ENCODE peak calls at places on chromosomes 16 and 17, in seven cellular contexts. One of them, this sample, is unnamed.

GRCh38 chr17:79427621-79428539 is 183.0 kb downstream of the RBFOX3 start:
- DNase-seq in H7: no peak
- DNase-seq in foreskin fibroblast: no peak
- DNase-seq in kidney: no peak
- DNase-seq in fibroblast of mammary gland: no peak
- DNase-seq in endodermal cell: peak; percentile 43
- DNase-seq in CD4-positive, CD25-positive, alpha-beta regulatory T cell: no peak
- DNase-seq in this sample: no peak

GRCh38 chr16:23998771-23999170 is 163.0 kb downstream of the PRKCB start:
- DNase-seq in kidney: no peak
- DNase-seq in H7: no peak
- DNase-seq in CD4-positive, CD25-positive, alpha-beta regulatory T cell: no peak
- DNase-seq in foreskin fibroblast: no peak
- DNase-seq in endodermal cell: no peak
- DNase-seq in fibroblast of mammary gland: no peak
- DNase-seq in this sample: no peak

GRCh38 chr17:78307887-78308633 is 51.8 kb downstream of the SOCS3 start:
- DNase-seq in endodermal cell: peak; percentile 90
- DNase-seq in foreskin fibroblast: no peak
- DNase-seq in H7: peak; percentile 69
- DNase-seq in kidney: peak; percentile 78
- DNase-seq in fibroblast of mammary gland: no peak
- DNase-seq in CD4-positive, CD25-positive, alpha-beta regulatory T cell: no peak
- DNase-seq in this sample: no peak

GRCh38 chr17:14203392-14203791 is 33.3 kb downstream of the CDRT15 start:
- DNase-seq in kidney: no peak
- DNase-seq in H7: peak; percentile 58
- DNase-seq in fibroblast of mammary gland: no peak
- DNase-seq in CD4-positive, CD25-positive, alpha-beta regulatory T cell: peak; percentile 84
- DNase-seq in foreskin fibroblast: peak; percentile 35
- DNase-seq in endodermal cell: no peak
- DNase-seq in this sample: no peak

GRCh38 chr16:87828071-87828971 is 41.0 kb downstream of the SLC7A5 start:
- DNase-seq in endodermal cell: no peak
- DNase-seq in fibroblast of mammary gland: no peak
- DNase-seq in CD4-positive, CD25-positive, alpha-beta regulatory T cell: no peak
- DNase-seq in H7: no peak
- DNase-seq in foreskin fibroblast: peak; percentile 22
- DNase-seq in kidney: no peak
- DNase-seq in this sample: no peak

GRCh38 chr16:83338941-83339340 is 468.8 kb upstream of the HSBP1 start:
- DNase-seq in H7: no peak
- DNase-seq in kidney: no peak
- DNase-seq in foreskin fibroblast: peak; percentile 8
- DNase-seq in CD4-positive, CD25-positive, alpha-beta regulatory T cell: no peak
- DNase-seq in endodermal cell: no peak
- DNase-seq in fibroblast of mammary gland: peak; percentile 19
- DNase-seq in this sample: no peak

GRCh38 chr16:48123104-48123788 is 32.5 kb downstream of the ABCC12 start:
- DNase-seq in foreskin fibroblast: peak; percentile 99
- DNase-seq in CD4-positive, CD25-positive, alpha-beta regulatory T cell: no peak
- DNase-seq in kidney: no peak
- DNase-seq in H7: no peak
- DNase-seq in endodermal cell: no peak
- DNase-seq in fibroblast of mammary gland: peak; percentile 100
- DNase-seq in this sample: peak; percentile 99

GRCh38 chr16:86590501-86591144 is 12.3 kb downstream of the FOXL1 start:
- DNase-seq in H7: no peak
- DNase-seq in endodermal cell: no peak
- DNase-seq in CD4-positive, CD25-positive, alpha-beta regulatory T cell: no peak
- DNase-seq in fibroblast of mammary gland: peak; percentile 91
- DNase-seq in foreskin fibroblast: peak; percentile 87
- DNase-seq in kidney: no peak
- DNase-seq in this sample: peak; percentile 77

GRCh38 chr17:82384730-82385429 is 13.3 kb downstream of the UTS2R start:
- DNase-seq in fibroblast of mammary gland: peak; percentile 75
- DNase-seq in CD4-positive, CD25-positive, alpha-beta regulatory T cell: no peak
- DNase-seq in foreskin fibroblast: peak; percentile 79
- DNase-seq in kidney: peak; percentile 90
- DNase-seq in H7: peak; percentile 89
- DNase-seq in endodermal cell: peak; percentile 78
- DNase-seq in this sample: no peak

GRCh38 chr16:59634951-59635350 is 900.8 kb upstream of the GOT2 start:
- DNase-seq in foreskin fibroblast: peak; percentile 67
- DNase-seq in CD4-positive, CD25-positive, alpha-beta regulatory T cell: no peak
- DNase-seq in endodermal cell: no peak
- DNase-seq in kidney: no peak
- DNase-seq in fibroblast of mammary gland: peak; percentile 38
- DNase-seq in H7: no peak
- DNase-seq in this sample: peak; percentile 42

GRCh38 chr16:30185683-30186421 is 2.5 kb downstream of the CORO1A start:
- DNase-seq in fibroblast of mammary gland: no peak
- DNase-seq in H7: peak; percentile 30
- DNase-seq in endodermal cell: peak; percentile 43
- DNase-seq in kidney: peak; percentile 88
- DNase-seq in CD4-positive, CD25-positive, alpha-beta regulatory T cell: peak; percentile 98
- DNase-seq in foreskin fibroblast: no peak
- DNase-seq in this sample: no peak

GRCh38 chr17:9700754-9701476 is 55.6 kb downstream of the USP43 start:
- DNase-seq in CD4-positive, CD25-positive, alpha-beta regulatory T cell: no peak
- DNase-seq in foreskin fibroblast: no peak
- DNase-seq in fibroblast of mammary gland: no peak
- DNase-seq in endodermal cell: peak; percentile 39
- DNase-seq in H7: no peak
- DNase-seq in kidney: no peak
- DNase-seq in this sample: no peak

GRCh38 chr16:77191259-77191969 is 424 bp downstream of the MON1B start:
- DNase-seq in kidney: peak; percentile 84
- DNase-seq in endodermal cell: no peak
- DNase-seq in H7: no peak
- DNase-seq in fibroblast of mammary gland: peak; percentile 17
- DNase-seq in CD4-positive, CD25-positive, alpha-beta regulatory T cell: peak; percentile 66
- DNase-seq in foreskin fibroblast: peak; percentile 33
- DNase-seq in this sample: no peak

GRCh38 chr16:83983491-83983890 is 15.4 kb downstream of the NECAB2 start:
- DNase-seq in endodermal cell: no peak
- DNase-seq in fibroblast of mammary gland: no peak
- DNase-seq in H7: no peak
- DNase-seq in CD4-positive, CD25-positive, alpha-beta regulatory T cell: no peak
- DNase-seq in foreskin fibroblast: no peak
- DNase-seq in kidney: no peak
- DNase-seq in this sample: no peak

GRCh38 chr16:89314357-89314756 is 96.9 kb downstream of the ZNF778 start:
- DNase-seq in CD4-positive, CD25-positive, alpha-beta regulatory T cell: peak; percentile 89
- DNase-seq in fibroblast of mammary gland: no peak
- DNase-seq in H7: no peak
- DNase-seq in foreskin fibroblast: no peak
- DNase-seq in kidney: peak; percentile 50
- DNase-seq in endodermal cell: no peak
- DNase-seq in this sample: no peak

GRCh38 chr16:2532494-2533141 is 1.4 kb upstream of the CEMP1 start:
- DNase-seq in H7: peak; percentile 91
- DNase-seq in foreskin fibroblast: peak; percentile 62
- DNase-seq in CD4-positive, CD25-positive, alpha-beta regulatory T cell: peak; percentile 80
- DNase-seq in fibroblast of mammary gland: peak; percentile 56
- DNase-seq in endodermal cell: peak; percentile 89
- DNase-seq in kidney: peak; percentile 93
- DNase-seq in this sample: no peak

GRCh38 chr17:27954521-27955495 is 61.6 kb upstream of the LYRM9 start:
- DNase-seq in kidney: no peak
- DNase-seq in fibroblast of mammary gland: no peak
- DNase-seq in CD4-positive, CD25-positive, alpha-beta regulatory T cell: no peak
- DNase-seq in endodermal cell: peak; percentile 64
- DNase-seq in foreskin fibroblast: no peak
- DNase-seq in H7: no peak
- DNase-seq in this sample: no peak

GRCh38 chr16:24986512-24987303 is 28.5 kb downstream of the ARHGAP17 start:
- DNase-seq in endodermal cell: no peak
- DNase-seq in fibroblast of mammary gland: peak; percentile 85
- DNase-seq in CD4-positive, CD25-positive, alpha-beta regulatory T cell: peak; percentile 59
- DNase-seq in foreskin fibroblast: peak; percentile 77
- DNase-seq in kidney: no peak
- DNase-seq in H7: no peak
- DNase-seq in this sample: peak; percentile 65

GRCh38 chr17:10091051-10091450 is 107.4 kb downstream of the GAS7 start:
- DNase-seq in fibroblast of mammary gland: no peak
- DNase-seq in foreskin fibroblast: no peak
- DNase-seq in endodermal cell: no peak
- DNase-seq in H7: no peak
- DNase-seq in CD4-positive, CD25-positive, alpha-beta regulatory T cell: no peak
- DNase-seq in kidney: no peak
- DNase-seq in this sample: no peak

GRCh38 chr17:71494456-71494855 is 626.4 kb upstream of the SOX9 start:
- DNase-seq in CD4-positive, CD25-positive, alpha-beta regulatory T cell: no peak
- DNase-seq in fibroblast of mammary gland: no peak
- DNase-seq in foreskin fibroblast: peak; percentile 19
- DNase-seq in kidney: no peak
- DNase-seq in endodermal cell: no peak
- DNase-seq in H7: no peak
- DNase-seq in this sample: no peak

GRCh38 chr16:63613701-63614100 is 1508.2 kb downstream of the CDH11 start:
- DNase-seq in foreskin fibroblast: no peak
- DNase-seq in CD4-positive, CD25-positive, alpha-beta regulatory T cell: no peak
- DNase-seq in fibroblast of mammary gland: no peak
- DNase-seq in kidney: no peak
- DNase-seq in H7: no peak
- DNase-seq in endodermal cell: no peak
- DNase-seq in this sample: no peak

GRCh38 chr16:1154887-1155331 is 2.0 kb downstream of the CACNA1H start:
- DNase-seq in H7: peak; percentile 74
- DNase-seq in foreskin fibroblast: no peak
- DNase-seq in kidney: no peak
- DNase-seq in fibroblast of mammary gland: no peak
- DNase-seq in endodermal cell: no peak
- DNase-seq in CD4-positive, CD25-positive, alpha-beta regulatory T cell: no peak
- DNase-seq in this sample: no peak
- H3K4me3 ChIP-seq in H7: no peak overlapping the region
- H3K4me3 ChIP-seq in foreskin fibroblast: no peak overlapping the region
- H3K4me3 ChIP-seq in kidney: no peak overlapping the region
- H3K4me3 ChIP-seq in fibroblast of mammary gland: no peak overlapping the region
- H3K4me3 ChIP-seq in endodermal cell: peak overlapping the region; percentile 73
- H3K4me3 ChIP-seq in CD4-positive, CD25-positive, alpha-beta regulatory T cell: no peak overlapping the region
- H3K4me3 ChIP-seq in this sample: peak overlapping the region; percentile 43

GRCh38 chr16:19382887-19383816 is 34.5 kb upstream of the TMC5 start:
- DNase-seq in H7: peak; percentile 20
- DNase-seq in endodermal cell: no peak
- DNase-seq in fibroblast of mammary gland: no peak
- DNase-seq in kidney: no peak
- DNase-seq in foreskin fibroblast: no peak
- DNase-seq in CD4-positive, CD25-positive, alpha-beta regulatory T cell: no peak
- DNase-seq in this sample: no peak
- H3K4me3 ChIP-seq in H7: no peak overlapping the region
- H3K4me3 ChIP-seq in endodermal cell: no peak overlapping the region
- H3K4me3 ChIP-seq in fibroblast of mammary gland: no peak overlapping the region
- H3K4me3 ChIP-seq in kidney: no peak overlapping the region
- H3K4me3 ChIP-seq in foreskin fibroblast: no peak overlapping the region
- H3K4me3 ChIP-seq in CD4-positive, CD25-positive, alpha-beta regulatory T cell: no peak overlapping the region
- H3K4me3 ChIP-seq in this sample: no peak overlapping the region

GRCh38 chr17:63830278-63830677 is 2.8 kb upstream of the FTSJ3 start:
- DNase-seq in endodermal cell: no peak
- DNase-seq in fibroblast of mammary gland: no peak
- DNase-seq in kidney: peak; percentile 48
- DNase-seq in CD4-positive, CD25-positive, alpha-beta regulatory T cell: no peak
- DNase-seq in H7: no peak
- DNase-seq in foreskin fibroblast: no peak
- DNase-seq in this sample: no peak

GRCh38 chr17:63830904-63831491 is 3.5 kb upstream of the FTSJ3 start:
- DNase-seq in endodermal cell: no peak
- DNase-seq in foreskin fibroblast: no peak
- DNase-seq in kidney: peak; percentile 61
- DNase-seq in H7: peak; percentile 8
- DNase-seq in fibroblast of mammary gland: no peak
- DNase-seq in CD4-positive, CD25-positive, alpha-beta regulatory T cell: no peak
- DNase-seq in this sample: no peak

GRCh38 chr17:63827801-63828221 is 348 bp upstream of the FTSJ3 start:
- DNase-seq in foreskin fibroblast: peak; percentile 24
- DNase-seq in endodermal cell: no peak
- DNase-seq in kidney: peak; percentile 44
- DNase-seq in CD4-positive, CD25-positive, alpha-beta regulatory T cell: no peak
- DNase-seq in fibroblast of mammary gland: no peak
- DNase-seq in H7: no peak
- DNase-seq in this sample: no peak

GRCh38 chr17:63827002-63827800 is at the start of the genes FTSJ3 and PSMC5:
- DNase-seq in endodermal cell: peak; percentile 99
- DNase-seq in kidney: peak; percentile 98
- DNase-seq in fibroblast of mammary gland: peak; percentile 92
- DNase-seq in CD4-positive, CD25-positive, alpha-beta regulatory T cell: peak; percentile 97
- DNase-seq in H7: peak; percentile 95
- DNase-seq in foreskin fibroblast: peak; percentile 97
- DNase-seq in this sample: peak; percentile 81

DNA sequence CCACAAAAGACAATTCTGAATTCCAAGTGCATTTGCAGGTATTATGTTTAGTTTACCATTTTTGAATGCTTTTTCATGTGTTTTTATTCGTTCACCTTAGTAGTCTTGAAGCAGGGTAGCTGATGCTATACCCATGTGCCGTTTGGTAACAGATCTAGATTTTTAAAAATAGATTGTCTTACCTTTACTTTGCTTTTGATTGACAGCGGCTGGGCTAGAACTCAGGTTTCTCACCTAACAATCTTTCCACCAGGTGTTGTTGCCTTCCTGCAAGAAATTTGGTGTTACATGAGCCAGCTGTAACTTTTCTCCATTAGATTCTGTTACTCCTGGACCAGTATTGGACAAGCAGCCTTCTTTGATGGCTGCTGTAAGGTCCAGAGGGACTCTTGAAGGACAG is 1.5 kb upstream of the FTSJ3 start:
- DNase-seq in foreskin fibroblast: no peak
- DNase-seq in CD4-positive, CD25-positive, alpha-beta regulatory T cell: no peak
- DNase-seq in H7: no peak
- DNase-seq in endodermal cell: no peak
- DNase-seq in kidney: no peak
- DNase-seq in fibroblast of mammary gland: no peak
- DNase-seq in this sample: no peak
- H3K4me3 ChIP-seq in foreskin fibroblast: no peak overlapping the region
- H3K4me3 ChIP-seq in CD4-positive, CD25-positive, alpha-beta regulatory T cell: peak overlapping the region; percentile 92
- H3K4me3 ChIP-seq in H7: no peak overlapping the region
- H3K4me3 ChIP-seq in endodermal cell: peak overlapping the region; percentile 90
- H3K4me3 ChIP-seq in kidney: no peak overlapping the region
- H3K4me3 ChIP-seq in fibroblast of mammary gland: no peak overlapping the region
- H3K4me3 ChIP-seq in this sample: no peak overlapping the region

DNA sequence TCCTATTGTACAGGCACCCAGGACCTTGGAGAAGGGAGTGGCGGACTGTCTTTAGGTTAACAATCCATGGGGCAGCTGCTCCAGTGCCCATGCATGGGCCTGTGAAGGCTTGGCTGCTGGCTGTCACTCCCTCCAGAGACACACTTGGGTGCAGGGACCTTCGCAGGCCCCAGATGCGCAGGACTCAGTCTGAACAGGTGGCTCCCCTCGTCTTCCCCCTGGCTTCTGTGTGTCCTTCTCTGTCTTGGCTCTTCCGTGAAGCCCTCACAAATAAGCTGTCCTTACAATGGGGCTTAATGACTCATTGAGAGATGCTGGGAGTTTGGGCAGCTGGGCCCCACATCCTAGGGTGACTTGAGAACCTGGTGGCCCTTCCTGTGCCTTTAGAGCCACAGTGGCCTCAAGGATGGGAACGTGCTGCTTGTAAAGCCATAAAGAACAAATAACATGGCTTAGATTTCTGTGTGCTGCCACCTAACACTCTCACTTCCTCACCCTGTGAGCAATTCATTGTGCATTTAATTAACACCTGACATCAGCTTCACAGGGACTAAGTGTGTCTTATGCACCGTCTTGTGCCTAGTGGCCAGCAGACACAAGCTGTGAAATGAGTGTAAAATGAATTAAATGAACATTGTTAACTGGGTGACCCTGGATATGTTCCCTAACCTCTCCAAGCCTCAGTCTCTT is 340.7 kb downstream of the SNX29 start:
- DNase-seq in foreskin fibroblast: no peak
- DNase-seq in endodermal cell: no peak
- DNase-seq in H7: no peak
- DNase-seq in kidney: no peak
- DNase-seq in fibroblast of mammary gland: no peak
- DNase-seq in CD4-positive, CD25-positive, alpha-beta regulatory T cell: no peak
- DNase-seq in this sample: no peak
- H3K4me3 ChIP-seq in foreskin fibroblast: no peak overlapping the region
- H3K4me3 ChIP-seq in endodermal cell: no peak overlapping the region
- H3K4me3 ChIP-seq in H7: no peak overlapping the region
- H3K4me3 ChIP-seq in kidney: no peak overlapping the region
- H3K4me3 ChIP-seq in fibroblast of mammary gland: no peak overlapping the region
- H3K4me3 ChIP-seq in CD4-positive, CD25-positive, alpha-beta regulatory T cell: no peak overlapping the region
- H3K4me3 ChIP-seq in this sample: no peak overlapping the region

This sample was measured in skeletal muscle cell.